ENCODE peak calls at places on chromosomes 16 and 17, in four cellular contexts. M is DMS 273 treated with DMSO at 0.1 percent for 48 hours, D is prostate gland, K is EL. P is an unnamed sample.

GRCh38 chr16:76976101-76976500 is 214.9 kb upstream of the MON1B start:
- DNase-seq in M (no peak), D (no peak), K (no peak), P (no peak)

GRCh38 chr17:37671813-37672544 is 28.7 kb upstream of the DDX52 start:
- DNase-seq in M (no peak), D (no peak), K (peak), P (no peak)

GRCh38 chr17:20202141-20202574 is 193.0 kb downstream of the SPECC1 start:
- DNase-seq in M (no peak), D (no peak), K (no peak), P (no peak)

GRCh38 chr16:27779719-27780161 is 229.8 kb downstream of the KATNIP start:
- DNase-seq in M (peak), D (peak), K (peak), P (peak)

GRCh38 chr17:55710829-55711496 is 11.7 kb downstream of the TMEM100 start:
- DNase-seq in M (no peak), D (no peak), K (no peak), P (no peak)

GRCh38 chr16:64308721-64309120 is 813.1 kb downstream of the CDH11 start:
- DNase-seq in M (no peak), D (no peak), K (no peak), P (no peak)

GRCh38 chr17:67054608-67055007 is 10.3 kb downstream of the CACNG1 start:
- DNase-seq in M (no peak), D (no peak), K (no peak), P (no peak)

GRCh38 chr17:2500446-2500845 is 11.2 kb downstream of the METTL16 start:
- DNase-seq in M (no peak), D (no peak), K (peak), P (no peak)

GRCh38 chr17:38587956-38588771 is 17.6 kb downstream of the SRCIN1 start:
- DNase-seq in M (no peak), D (no peak), K (no peak), P (no peak)

GRCh38 chr17:79982986-79983385 is 52.7 kb downstream of the TBC1D16 start:
- DNase-seq in M (no peak), D (no peak), K (no peak), P (no peak)

GRCh38 chr16:89410322-89410721 is 80.0 kb downstream of the ANKRD11 start:
- DNase-seq in M (no peak), D (no peak), K (no peak), P (no peak)

GRCh38 chr17:6366144-6366755 is 68.7 kb downstream of the AIPL1 start:
- DNase-seq in M (no peak), D (no peak), K (peak), P (no peak)

GRCh38 chr16:50259334-50260205 is 6.8 kb upstream of the ADCY7 start:
- DNase-seq in M (peak), D (no peak), K (no peak), P (peak)

GRCh38 chr16:89375021-89375420 is 115.3 kb downstream of the ANKRD11 start:
- DNase-seq in M (peak), D (no peak), K (no peak), P (no peak)

GRCh38 chr17:81428121-81428515 is 32.9 kb downstream of the BAHCC1 start:
- DNase-seq in M (peak), D (no peak), K (no peak), P (peak)

GRCh38 chr17:12041316-12041715 is 20.6 kb downstream of the MAP2K4 start:
- DNase-seq in M (no peak), D (no peak), K (peak), P (no peak)

GRCh38 chr16:70693231-70693671 is 7.4 kb upstream of the MTSS2 start:
- DNase-seq in M (no peak), D (no peak), K (no peak), P (no peak)